ENCODE peak calls at places on chromosomes 3 and 15, in four cellular contexts. H is Right ventricle myocardium inferior; W is HCT116; U is activated CD4-positive, alpha-beta T cell treated with anti-CD3 and anti-CD28 coated beads for 36 hours. V is an unnamed sample.
A peak's percentile ranks its signal among the peaks of the same experiment; 100 is the strongest.

GRCh38 chr3:72993391-72993790 is 3.2 kb upstream of the PPP4R2 start:
- ATAC-seq in W (no peak), U (no peak), H (no peak), V (no peak)

GRCh38 chr15:60551147-60551780 is 72.3 kb upstream of the ICE2 start:
- ATAC-seq in U (peak; percentile 57), W (peak; percentile 42), H (no peak), V (no peak)

GRCh38 chr3:60319179-60319858 is 931.9 kb downstream of the FHIT start:
- ATAC-seq in W (no peak), H (no peak), U (no peak), V (no peak)

GRCh38 chr15:58779554-58779953 is 8.5 kb downstream of the MINDY2 start:
- ATAC-seq in W (no peak), U (no peak), H (no peak), V (no peak)

GRCh38 chr3:110946810-110947209 is 124.8 kb upstream of the NECTIN3 start:
- ATAC-seq in H (no peak), W (no peak), U (no peak), V (no peak)

GRCh38 chr3:15476378-15476777 is 45.1 kb downstream of the COLQ start:
- ATAC-seq in H (no peak), U (no peak), W (no peak), V (no peak)

GRCh38 chr3:60104045-60104444 is 1054.2 kb upstream of the CFAP20DC start:
- ATAC-seq in U (no peak), W (no peak), H (no peak), V (no peak)

GRCh38 chr3:59979542-59979941 is 929.7 kb upstream of the CFAP20DC start:
- ATAC-seq in H (no peak), U (peak; percentile 93), W (no peak), V (no peak)

GRCh38 chr3:38454179-38454883 is 641 bp downstream of the ACVR2B start:
- ATAC-seq in H (peak; percentile 46), W (peak; percentile 25), U (peak; percentile 67), V (peak; percentile 46)

GRCh38 chr3:128703561-128703960 is 22.4 kb upstream of the RAB7A start:
- ATAC-seq in H (no peak), W (no peak), U (no peak), V (no peak)